ENCODE peak calls at places on chromosomes 16 and 17, in ten cellular contexts. O, N, R, J, E, Q, D, M, L and C are unnamed samples.

GRCh38 chr16:64702415-64702814 is 419.4 kb downstream of the CDH11 start:
- DNase-seq in O (no peak), N (peak), R (no peak), J (no peak), E (no peak), Q (no peak), D (no peak), M (no peak), L (no peak), C (no peak)

GRCh38 chr16:54620197-54620596 is 310.5 kb upstream of the IRX5 start:
- DNase-seq in O (no peak), N (no peak), R (no peak), J (no peak), E (no peak), Q (no peak), D (no peak), M (no peak), L (no peak), C (no peak)

GRCh38 chr16:8885674-8886592 is 3.8 kb downstream of the LITAFD start:
- DNase-seq in O (peak), N (no peak), R (no peak), J (no peak), E (no peak), Q (peak), D (peak), M (no peak), L (peak), C (peak)

GRCh38 chr16:11047057-11047456 is 102.7 kb downstream of the CLEC16A start:
- DNase-seq in O (no peak), N (no peak), R (no peak), J (no peak), E (no peak), Q (peak), D (peak), M (no peak), L (peak), C (peak)

GRCh38 chr17:10622610-10623485 is 34.3 kb downstream of the MYH3 start:
- DNase-seq in O (no peak), N (no peak), R (peak), J (no peak), E (no peak), Q (no peak), D (no peak), M (no peak), L (no peak), C (no peak)

GRCh38 chr17:68398731-68399637 is 58.3 kb downstream of the WIPI1 start:
- DNase-seq in O (peak), N (peak), R (peak), J (peak), E (peak), Q (peak), D (peak), M (peak), L (peak), C (peak)

GRCh38 chr16:19896951-19897350 is 12.3 kb upstream of the GPRC5B start:
- DNase-seq in O (no peak), N (no peak), R (no peak), J (no peak), E (no peak), Q (no peak), D (no peak), M (no peak), L (no peak), C (no peak)

GRCh38 chr16:54148974-54149373 is 137.6 kb downstream of the IRX3 start:
- DNase-seq in O (no peak), N (no peak), R (no peak), J (no peak), E (no peak), Q (no peak), D (no peak), M (no peak), L (no peak), C (no peak)

GRCh38 chr16:4376126-4376819 is 4.6 kb downstream of the VASN start:
- DNase-seq in O (peak), N (no peak), R (no peak), J (no peak), E (no peak), Q (no peak), D (peak), M (no peak), L (peak), C (peak)

GRCh38 chr17:11950771-11951519 is 46.3 kb downstream of the ZNF18 start:
- DNase-seq in O (no peak), N (no peak), R (no peak), J (no peak), E (no peak), Q (no peak), D (peak), M (no peak), L (no peak), C (peak)

GRCh38 chr17:77487677-77488530 is 347.1 kb downstream of the SEC14L1 start:
- DNase-seq in O (no peak), N (no peak), R (no peak), J (no peak), E (no peak), Q (no peak), D (no peak), M (no peak), L (no peak), C (no peak)

GRCh38 chr16:56109205-56109604 is 82.1 kb upstream of the GNAO1 start:
- DNase-seq in O (no peak), N (no peak), R (no peak), J (no peak), E (no peak), Q (no peak), D (no peak), M (no peak), L (no peak), C (no peak)

GRCh38 chr16:726438-727290 is at the start of the genes CCDC78 and HAGHL:
- DNase-seq in O (peak), N (peak), R (peak), J (peak), E (peak), Q (peak), D (peak), M (no peak), L (peak), C (no peak)

GRCh38 chr17:64785050-64785449 is 122.9 kb upstream of the SMURF2 start:
- DNase-seq in O (no peak), N (no peak), R (no peak), J (no peak), E (no peak), Q (no peak), D (no peak), M (no peak), L (no peak), C (no peak)

GRCh38 chr16:49281843-49282642 is 405 bp upstream of the CBLN1 start:
- DNase-seq in O (peak), N (peak), R (peak), J (no peak), E (peak), Q (peak), D (peak), M (peak), L (peak), C (peak)

GRCh38 chr17:4944554-4945175 is 3.7 kb downstream of the PFN1 start:
- DNase-seq in O (no peak), N (no peak), R (no peak), J (peak), E (no peak), Q (no peak), D (no peak), M (no peak), L (no peak), C (no peak)

GRCh38 chr16:49284962-49285361 is 3.3 kb upstream of the CBLN1 start:
- DNase-seq in O (no peak), N (no peak), R (no peak), J (no peak), E (no peak), Q (no peak), D (no peak), M (no peak), L (no peak), C (no peak)

GRCh38 chr17:57445051-57445450 is 188.7 kb downstream of the MSI2 start:
- DNase-seq in O (no peak), N (no peak), R (peak), J (no peak), E (no peak), Q (peak), D (no peak), M (no peak), L (no peak), C (peak)

GRCh38 chr17:57444632-57445031 is 188.3 kb downstream of the MSI2 start:
- DNase-seq in O (peak), N (no peak), R (no peak), J (no peak), E (no peak), Q (no peak), D (no peak), M (no peak), L (no peak), C (no peak)

GRCh38 chr17:57442401-57442823 is 186.1 kb downstream of the MSI2 start:
- DNase-seq in O (no peak), N (no peak), R (no peak), J (peak), E (no peak), Q (peak), D (peak), M (no peak), L (peak), C (peak)

GRCh38 chr17:57442914-57443571 is 186.7 kb downstream of the MSI2 start:
- DNase-seq in O (no peak), N (no peak), R (no peak), J (peak), E (no peak), Q (peak), D (peak), M (no peak), L (no peak), C (peak)

GRCh38 chr17:57443781-57444180 is 187.5 kb downstream of the MSI2 start:
- DNase-seq in O (no peak), N (no peak), R (no peak), J (no peak), E (no peak), Q (no peak), D (no peak), M (no peak), L (no peak), C (no peak)
- H3K27ac ChIP-seq in O (no peak), N (no peak), R (peak), J (peak), E (no peak), Q (no peak), D (no peak), M (no peak), L (no peak), C (peak)

GRCh38 chr16:67393111-67393789 is at the start of gene TPPP3:
- DNase-seq in O (peak), N (no peak), R (peak), J (no peak), E (peak), Q (peak), D (peak), M (peak), L (peak), C (peak)

GRCh38 chr16:67392301-67393059 is 818 bp downstream of the TPPP3 start:
- DNase-seq in O (no peak), N (no peak), R (no peak), J (no peak), E (no peak), Q (no peak), D (no peak), M (no peak), L (no peak), C (no peak)

GRCh38 chr16:67394271-67395104 is 1.2 kb upstream of the TPPP3 start:
- DNase-seq in O (peak), N (no peak), R (no peak), J (no peak), E (peak), Q (peak), D (peak), M (peak), L (no peak), C (no peak)

GRCh38 chr16:67395105-67395457 is 1.8 kb upstream of the TPPP3 start:
- DNase-seq in O (no peak), N (no peak), R (no peak), J (no peak), E (no peak), Q (no peak), D (no peak), M (no peak), L (no peak), C (no peak)

DNA sequence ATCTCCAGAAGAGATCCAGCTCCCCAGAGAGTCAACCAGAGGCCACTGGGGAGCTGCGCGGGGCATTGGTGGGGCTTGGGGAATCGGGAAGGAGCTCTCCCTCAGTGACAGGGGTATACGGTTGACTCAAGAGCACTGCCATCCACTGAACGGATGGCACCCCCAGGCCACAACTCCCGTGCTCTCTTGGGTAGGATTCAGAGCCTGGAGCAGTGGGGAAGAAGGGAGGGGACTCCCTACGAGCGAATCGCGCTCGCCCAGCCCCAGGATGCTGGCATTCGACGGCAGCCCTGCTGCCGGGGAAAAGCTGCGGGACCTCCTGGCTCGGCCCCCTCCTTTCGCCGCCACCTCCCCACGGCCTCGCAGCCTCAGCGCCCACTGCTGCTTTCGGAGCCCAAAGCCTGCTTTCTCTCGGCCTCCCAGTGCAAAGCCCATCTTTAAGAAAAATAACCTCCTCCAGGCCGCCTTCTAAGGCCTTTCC is 532 bp upstream of the TPPP3 start:
- DNase-seq in O (no peak), N (no peak), R (no peak), J (no peak), E (no peak), Q (no peak), D (no peak), M (no peak), L (no peak), C (no peak)
- H3K9ac ChIP-seq in O (no peak), N (no peak), R (no peak), J (no peak), E (no peak), Q (peak), D (peak), M (peak), L (peak), C (peak)

GRCh38 chr17:50956750-50957523 is 90.8 kb upstream of the TOB1 start:
- DNase-seq in O (peak), N (peak), R (peak), J (peak), E (peak), Q (peak), D (peak), M (no peak), L (peak), C (peak)
- H3K27ac ChIP-seq in O (no peak), N (no peak), R (no peak), J (no peak), E (no peak), Q (no peak), D (no peak), M (no peak), L (no peak), C (no peak)

GRCh38 chr17:50837286-50837979 is 2.0 kb downstream of the WFIKKN2 start:
- DNase-seq in O (no peak), N (no peak), R (no peak), J (no peak), E (no peak), Q (no peak), D (no peak), M (no peak), L (no peak), C (no peak)
- H3K9ac ChIP-seq in O (no peak), N (no peak), R (no peak), J (no peak), E (no peak), Q (no peak), D (no peak), M (no peak), L (no peak), C (no peak)

GRCh38 chr16:25037632-25038031 is 22.5 kb upstream of the ARHGAP17 start:
- DNase-seq in O (no peak), N (no peak), R (no peak), J (no peak), E (no peak), Q (no peak), D (no peak), M (no peak), L (no peak), C (no peak)

GRCh38 chr16:25036561-25036960 is 21.4 kb upstream of the ARHGAP17 start:
- DNase-seq in O (no peak), N (no peak), R (no peak), J (no peak), E (no peak), Q (no peak), D (no peak), M (no peak), L (no peak), C (no peak)

GRCh38 chr16:25037221-25037620 is 22.1 kb upstream of the ARHGAP17 start:
- DNase-seq in O (no peak), N (no peak), R (no peak), J (no peak), E (no peak), Q (no peak), D (no peak), M (no peak), L (no peak), C (no peak)

GRCh38 chr16:25034916-25035315 is 19.7 kb upstream of the ARHGAP17 start:
- DNase-seq in O (no peak), N (no peak), R (no peak), J (no peak), E (no peak), Q (no peak), D (no peak), M (no peak), L (peak), C (peak)

GRCh38 chr16:25035494-25036405 is 20.6 kb upstream of the ARHGAP17 start:
- DNase-seq in O (no peak), N (no peak), R (no peak), J (no peak), E (no peak), Q (no peak), D (no peak), M (no peak), L (peak), C (peak)
- H3K27ac ChIP-seq in O (no peak), N (no peak), R (no peak), J (no peak), E (no peak), Q (no peak), D (no peak), M (no peak), L (no peak), C (peak)

DNA sequence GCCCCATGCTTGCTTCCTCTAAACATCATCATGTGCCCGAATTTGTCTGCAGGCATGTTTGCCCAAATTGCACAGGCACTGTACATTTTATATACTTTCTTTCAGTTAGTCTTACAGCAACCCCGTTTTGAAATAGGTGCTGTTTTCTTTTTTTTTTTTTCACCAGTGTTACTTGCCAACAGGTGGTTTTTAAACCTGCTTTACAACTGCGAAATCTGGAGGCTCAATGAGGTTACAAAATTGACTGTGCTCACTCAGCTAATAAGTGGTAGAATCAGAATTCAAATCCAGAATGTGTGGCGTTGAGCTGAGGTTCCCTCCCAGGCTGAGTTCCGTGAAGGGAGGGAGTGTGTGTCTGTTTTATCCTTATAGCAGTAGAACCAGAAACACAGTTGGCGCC is 5.8 kb downstream of the PLA2G15 start:
- DNase-seq in O (no peak), N (peak), R (no peak), J (no peak), E (no peak), Q (no peak), D (no peak), M (no peak), L (no peak), C (no peak)
- H3K9ac ChIP-seq in O (no peak), N (peak), R (no peak), J (no peak), E (no peak), Q (no peak), D (no peak), M (no peak), L (no peak), C (no peak)

DNA sequence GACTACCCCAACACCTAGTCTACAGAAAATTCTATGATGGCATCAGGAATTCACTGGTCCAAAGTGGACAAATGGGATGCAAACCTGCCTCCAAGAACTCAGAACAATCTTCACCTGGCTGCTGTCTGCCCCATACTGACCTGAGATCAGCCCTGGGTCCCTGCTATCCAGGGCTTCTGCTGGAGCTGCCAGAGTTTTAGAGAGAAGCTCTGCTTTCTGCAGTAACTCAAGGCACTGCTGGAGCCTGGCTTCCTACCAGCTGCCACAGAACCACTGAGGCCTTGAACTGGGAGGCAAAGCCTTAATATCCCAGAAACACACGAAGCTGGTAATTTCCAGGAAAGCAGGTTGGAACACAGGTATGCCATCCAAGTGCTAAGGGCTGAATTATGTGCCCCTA is 7.5 kb downstream of the TMEM170A start:
- DNase-seq in O (no peak), N (no peak), R (no peak), J (no peak), E (no peak), Q (no peak), D (no peak), M (no peak), L (no peak), C (no peak)
- H3K27ac ChIP-seq in O (no peak), N (no peak), R (no peak), J (no peak), E (no peak), Q (no peak), D (no peak), M (no peak), L (no peak), C (no peak)

DNA sequence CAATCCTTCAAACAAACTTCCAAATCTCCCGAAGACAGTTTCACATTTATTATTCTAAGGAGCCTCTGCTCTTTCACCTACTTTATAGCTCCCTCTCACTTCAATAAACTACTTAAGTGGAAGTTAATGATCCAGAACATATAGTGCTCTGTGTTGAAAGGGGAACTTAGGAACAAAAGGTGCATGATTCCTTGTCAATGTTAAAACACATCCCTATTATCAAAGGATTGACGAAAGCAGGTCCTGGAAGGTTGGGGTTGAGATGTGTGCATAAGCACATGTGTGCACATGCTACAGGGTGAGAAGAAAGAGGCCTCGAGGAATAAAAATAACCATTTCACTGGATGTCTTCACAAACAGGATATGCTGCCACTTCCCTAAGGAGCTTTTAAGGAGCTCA is 170.3 kb downstream of the SLC39A11 start:
- DNase-seq in O (no peak), N (no peak), R (no peak), J (no peak), E (no peak), Q (no peak), D (no peak), M (no peak), L (no peak), C (no peak)
- H3K9ac ChIP-seq in O (no peak), N (no peak), R (no peak), J (no peak), E (no peak), Q (no peak), D (no peak), M (no peak), L (no peak), C (no peak)

GRCh38 chr17:40074871-40075215 is 12.1 kb downstream of the THRA start:
- DNase-seq in O (no peak), N (no peak), R (no peak), J (no peak), E (no peak), Q (no peak), D (peak), M (no peak), L (no peak), C (no peak)
- H3K27ac ChIP-seq in O (no peak), N (no peak), R (no peak), J (no peak), E (no peak), Q (no peak), D (no peak), M (no peak), L (no peak), C (no peak)

GRCh38 chr16:66508261-66508913 is 41.5 kb downstream of the TK2 start:
- DNase-seq in O (no peak), N (no peak), R (no peak), J (no peak), E (no peak), Q (no peak), D (peak), M (no peak), L (no peak), C (peak)
- H3K9ac ChIP-seq in O (no peak), N (no peak), R (no peak), J (no peak), E (no peak), Q (no peak), D (no peak), M (no peak), L (no peak), C (no peak)